ENCODE peak calls at places on chromosomes 4 and X, in four cellular contexts. One of them, this sample, is unnamed.

GRCh38 chrX:134933248-134933647 is 57.5 kb upstream of the SMIM10 start:
- DNase-seq in heart right ventricle: peak
- DNase-seq in stimulated activated CD8-positive, alpha-beta memory T cell treated with anti-CD3 and anti-CD28 coated beads, Interleukin-15, amount 100 ng/mL, for 24 hours: no peak
- DNase-seq in neural progenitor cell: no peak
- DNase-seq in this sample: no peak

GRCh38 chr4:3740256-3740655 is 25.9 kb upstream of the ADRA2C start:
- DNase-seq in heart right ventricle: no peak
- DNase-seq in stimulated activated CD8-positive, alpha-beta memory T cell treated with anti-CD3 and anti-CD28 coated beads, Interleukin-15, amount 100 ng/mL, for 24 hours: no peak
- DNase-seq in neural progenitor cell: no peak
- DNase-seq in this sample: no peak

GRCh38 chr4:184825394-184826314 is at the start of gene ACSL1:
- DNase-seq in heart right ventricle: peak
- DNase-seq in stimulated activated CD8-positive, alpha-beta memory T cell treated with anti-CD3 and anti-CD28 coated beads, Interleukin-15, amount 100 ng/mL, for 24 hours: peak
- DNase-seq in neural progenitor cell: peak
- DNase-seq in this sample: peak

GRCh38 chrX:12494400-12495138 is 296.6 kb upstream of the PRPS2 start:
- DNase-seq in heart right ventricle: no peak
- DNase-seq in stimulated activated CD8-positive, alpha-beta memory T cell treated with anti-CD3 and anti-CD28 coated beads, Interleukin-15, amount 100 ng/mL, for 24 hours: no peak
- DNase-seq in neural progenitor cell: no peak
- DNase-seq in this sample: no peak

GRCh38 chr4:8552581-8553205 is 27.5 kb upstream of the GPR78 start:
- DNase-seq in heart right ventricle: no peak
- DNase-seq in stimulated activated CD8-positive, alpha-beta memory T cell treated with anti-CD3 and anti-CD28 coated beads, Interleukin-15, amount 100 ng/mL, for 24 hours: no peak
- DNase-seq in neural progenitor cell: no peak
- DNase-seq in this sample: no peak

GRCh38 chr4:7660640-7661039 is 225.9 kb upstream of the PSAPL1 start:
- DNase-seq in heart right ventricle: no peak
- DNase-seq in stimulated activated CD8-positive, alpha-beta memory T cell treated with anti-CD3 and anti-CD28 coated beads, Interleukin-15, amount 100 ng/mL, for 24 hours: no peak
- DNase-seq in neural progenitor cell: no peak
- DNase-seq in this sample: no peak

GRCh38 chr4:125719987-125720386 is 405.2 kb downstream of the FAT4 start:
- DNase-seq in heart right ventricle: no peak
- DNase-seq in stimulated activated CD8-positive, alpha-beta memory T cell treated with anti-CD3 and anti-CD28 coated beads, Interleukin-15, amount 100 ng/mL, for 24 hours: no peak
- DNase-seq in neural progenitor cell: no peak
- DNase-seq in this sample: no peak

GRCh38 chr4:7171191-7171900 is 21.0 kb upstream of the SORCS2 start:
- DNase-seq in heart right ventricle: no peak
- DNase-seq in stimulated activated CD8-positive, alpha-beta memory T cell treated with anti-CD3 and anti-CD28 coated beads, Interleukin-15, amount 100 ng/mL, for 24 hours: no peak
- DNase-seq in neural progenitor cell: no peak
- DNase-seq in this sample: no peak

GRCh38 chr4:140151700-140152014 is 2.3 kb downstream of the MAML3 start:
- DNase-seq in heart right ventricle: peak
- DNase-seq in stimulated activated CD8-positive, alpha-beta memory T cell treated with anti-CD3 and anti-CD28 coated beads, Interleukin-15, amount 100 ng/mL, for 24 hours: no peak
- DNase-seq in neural progenitor cell: peak
- DNase-seq in this sample: peak

GRCh38 chrX:12973561-12974216 is 1.2 kb upstream of the TMSB4X start:
- DNase-seq in heart right ventricle: no peak
- DNase-seq in stimulated activated CD8-positive, alpha-beta memory T cell treated with anti-CD3 and anti-CD28 coated beads, Interleukin-15, amount 100 ng/mL, for 24 hours: no peak
- DNase-seq in neural progenitor cell: peak
- DNase-seq in this sample: no peak

GRCh38 chrX:122094611-122095010 is 1047.2 kb downstream of the GLUD2 start:
- DNase-seq in heart right ventricle: no peak
- DNase-seq in stimulated activated CD8-positive, alpha-beta memory T cell treated with anti-CD3 and anti-CD28 coated beads, Interleukin-15, amount 100 ng/mL, for 24 hours: no peak
- DNase-seq in neural progenitor cell: no peak
- DNase-seq in this sample: no peak

GRCh38 chrX:39212456-39212855 is 411.2 kb downstream of the MID1IP1 start:
- DNase-seq in heart right ventricle: no peak
- DNase-seq in stimulated activated CD8-positive, alpha-beta memory T cell treated with anti-CD3 and anti-CD28 coated beads, Interleukin-15, amount 100 ng/mL, for 24 hours: no peak
- DNase-seq in neural progenitor cell: no peak
- DNase-seq in this sample: no peak

GRCh38 chr4:125198916-125199315 is 115.8 kb upstream of the FAT4 start:
- DNase-seq in heart right ventricle: no peak
- DNase-seq in stimulated activated CD8-positive, alpha-beta memory T cell treated with anti-CD3 and anti-CD28 coated beads, Interleukin-15, amount 100 ng/mL, for 24 hours: no peak
- DNase-seq in neural progenitor cell: no peak
- DNase-seq in this sample: no peak

GRCh38 chr4:109444182-109444844 is 10.7 kb downstream of the SEC24B start:
- DNase-seq in heart right ventricle: no peak
- DNase-seq in stimulated activated CD8-positive, alpha-beta memory T cell treated with anti-CD3 and anti-CD28 coated beads, Interleukin-15, amount 100 ng/mL, for 24 hours: no peak
- DNase-seq in neural progenitor cell: no peak
- DNase-seq in this sample: no peak

GRCh38 chr4:168711197-168712120 is 214.6 kb downstream of the PALLD start:
- DNase-seq in heart right ventricle: no peak
- DNase-seq in stimulated activated CD8-positive, alpha-beta memory T cell treated with anti-CD3 and anti-CD28 coated beads, Interleukin-15, amount 100 ng/mL, for 24 hours: no peak
- DNase-seq in neural progenitor cell: no peak
- DNase-seq in this sample: no peak

GRCh38 chrX:63560601-63561218 is 209.6 kb upstream of the SPIN4 start:
- DNase-seq in heart right ventricle: peak
- DNase-seq in stimulated activated CD8-positive, alpha-beta memory T cell treated with anti-CD3 and anti-CD28 coated beads, Interleukin-15, amount 100 ng/mL, for 24 hours: peak
- DNase-seq in neural progenitor cell: peak
- DNase-seq in this sample: peak

GRCh38 chr4:84870398-84871163 is 95.9 kb downstream of the WDFY3 start:
- DNase-seq in heart right ventricle: no peak
- DNase-seq in stimulated activated CD8-positive, alpha-beta memory T cell treated with anti-CD3 and anti-CD28 coated beads, Interleukin-15, amount 100 ng/mL, for 24 hours: no peak
- DNase-seq in neural progenitor cell: peak
- DNase-seq in this sample: no peak

GRCh38 chr4:142474398-142475087 is 371.6 kb downstream of the INPP4B start:
- DNase-seq in heart right ventricle: no peak
- DNase-seq in stimulated activated CD8-positive, alpha-beta memory T cell treated with anti-CD3 and anti-CD28 coated beads, Interleukin-15, amount 100 ng/mL, for 24 hours: no peak
- DNase-seq in neural progenitor cell: no peak
- DNase-seq in this sample: no peak

GRCh38 chr4:56941403-56941802 is 33.7 kb downstream of the REST start:
- DNase-seq in heart right ventricle: no peak
- DNase-seq in stimulated activated CD8-positive, alpha-beta memory T cell treated with anti-CD3 and anti-CD28 coated beads, Interleukin-15, amount 100 ng/mL, for 24 hours: no peak
- DNase-seq in neural progenitor cell: no peak
- DNase-seq in this sample: no peak

GRCh38 chr4:82473621-82474164 is 43.3 kb downstream of the ENOPH1 start:
- DNase-seq in heart right ventricle: no peak
- DNase-seq in stimulated activated CD8-positive, alpha-beta memory T cell treated with anti-CD3 and anti-CD28 coated beads, Interleukin-15, amount 100 ng/mL, for 24 hours: no peak
- DNase-seq in neural progenitor cell: no peak
- DNase-seq in this sample: no peak

GRCh38 chrX:45479835-45480422 is 279.3 kb upstream of the DIPK2B start:
- DNase-seq in heart right ventricle: no peak
- DNase-seq in stimulated activated CD8-positive, alpha-beta memory T cell treated with anti-CD3 and anti-CD28 coated beads, Interleukin-15, amount 100 ng/mL, for 24 hours: no peak
- DNase-seq in neural progenitor cell: no peak
- DNase-seq in this sample: no peak

GRCh38 chr4:166836865-166837264 is 397.4 kb downstream of the SPOCK3 start:
- DNase-seq in heart right ventricle: no peak
- DNase-seq in stimulated activated CD8-positive, alpha-beta memory T cell treated with anti-CD3 and anti-CD28 coated beads, Interleukin-15, amount 100 ng/mL, for 24 hours: no peak
- DNase-seq in neural progenitor cell: no peak
- DNase-seq in this sample: no peak

GRCh38 chr4:84503495-84504437 is 4.7 kb upstream of the NKX6-1 start:
- DNase-seq in heart right ventricle: no peak
- DNase-seq in stimulated activated CD8-positive, alpha-beta memory T cell treated with anti-CD3 and anti-CD28 coated beads, Interleukin-15, amount 100 ng/mL, for 24 hours: no peak
- DNase-seq in neural progenitor cell: peak
- DNase-seq in this sample: no peak

GRCh38 chr4:78747328-78747946 is 28.7 kb upstream of the BMP2K start:
- DNase-seq in heart right ventricle: no peak
- DNase-seq in stimulated activated CD8-positive, alpha-beta memory T cell treated with anti-CD3 and anti-CD28 coated beads, Interleukin-15, amount 100 ng/mL, for 24 hours: no peak
- DNase-seq in neural progenitor cell: no peak
- DNase-seq in this sample: no peak

GRCh38 chrX:132858018-132858417 is 100.4 kb downstream of the HS6ST2 start:
- DNase-seq in heart right ventricle: no peak
- DNase-seq in stimulated activated CD8-positive, alpha-beta memory T cell treated with anti-CD3 and anti-CD28 coated beads, Interleukin-15, amount 100 ng/mL, for 24 hours: no peak
- DNase-seq in neural progenitor cell: no peak
- DNase-seq in this sample: no peak

GRCh38 chr4:156144961-156145360 is 191.3 kb upstream of the CTSO start:
- DNase-seq in heart right ventricle: no peak
- DNase-seq in stimulated activated CD8-positive, alpha-beta memory T cell treated with anti-CD3 and anti-CD28 coated beads, Interleukin-15, amount 100 ng/mL, for 24 hours: no peak
- DNase-seq in neural progenitor cell: peak
- DNase-seq in this sample: no peak

GRCh38 chr4:115515379-115516171 is 402.2 kb upstream of the NDST4 start:
- DNase-seq in heart right ventricle: no peak
- DNase-seq in stimulated activated CD8-positive, alpha-beta memory T cell treated with anti-CD3 and anti-CD28 coated beads, Interleukin-15, amount 100 ng/mL, for 24 hours: no peak
- DNase-seq in neural progenitor cell: no peak
- DNase-seq in this sample: no peak

GRCh38 chr4:4426511-4427477 is 39.9 kb downstream of the NSG1 start:
- DNase-seq in heart right ventricle: no peak
- DNase-seq in stimulated activated CD8-positive, alpha-beta memory T cell treated with anti-CD3 and anti-CD28 coated beads, Interleukin-15, amount 100 ng/mL, for 24 hours: no peak
- DNase-seq in neural progenitor cell: peak
- DNase-seq in this sample: no peak

GRCh38 chr4:56844817-56845580 is 23.5 kb upstream of the SPINK2 start:
- DNase-seq in heart right ventricle: no peak
- DNase-seq in stimulated activated CD8-positive, alpha-beta memory T cell treated with anti-CD3 and anti-CD28 coated beads, Interleukin-15, amount 100 ng/mL, for 24 hours: no peak
- DNase-seq in neural progenitor cell: peak
- DNase-seq in this sample: no peak

GRCh38 chr4:165493359-165493758 is 114.6 kb downstream of the CPE start:
- DNase-seq in heart right ventricle: peak
- DNase-seq in stimulated activated CD8-positive, alpha-beta memory T cell treated with anti-CD3 and anti-CD28 coated beads, Interleukin-15, amount 100 ng/mL, for 24 hours: peak
- DNase-seq in neural progenitor cell: peak
- DNase-seq in this sample: peak

GRCh38 chr4:74950200-74950599 is 17.3 kb downstream of the PARM1 start:
- DNase-seq in heart right ventricle: no peak
- DNase-seq in stimulated activated CD8-positive, alpha-beta memory T cell treated with anti-CD3 and anti-CD28 coated beads, Interleukin-15, amount 100 ng/mL, for 24 hours: no peak
- DNase-seq in neural progenitor cell: no peak
- DNase-seq in this sample: no peak

GRCh38 chr4:125985856-125986255 is 671.1 kb downstream of the FAT4 start:
- DNase-seq in heart right ventricle: no peak
- DNase-seq in stimulated activated CD8-positive, alpha-beta memory T cell treated with anti-CD3 and anti-CD28 coated beads, Interleukin-15, amount 100 ng/mL, for 24 hours: no peak
- DNase-seq in neural progenitor cell: no peak
- DNase-seq in this sample: no peak

GRCh38 chrX:152896450-152896849 is 1.4 kb upstream of the ZNF185 start:
- DNase-seq in heart right ventricle: no peak
- DNase-seq in stimulated activated CD8-positive, alpha-beta memory T cell treated with anti-CD3 and anti-CD28 coated beads, Interleukin-15, amount 100 ng/mL, for 24 hours: no peak
- DNase-seq in neural progenitor cell: no peak
- DNase-seq in this sample: no peak

GRCh38 chrX:49001521-49002090 is 458 bp downstream of the GRIPAP1 start:
- DNase-seq in heart right ventricle: no peak
- DNase-seq in stimulated activated CD8-positive, alpha-beta memory T cell treated with anti-CD3 and anti-CD28 coated beads, Interleukin-15, amount 100 ng/mL, for 24 hours: peak
- DNase-seq in neural progenitor cell: peak
- DNase-seq in this sample: no peak

GRCh38 chr4:182418054-182418734 is 175.0 kb downstream of the TENM3 start:
- DNase-seq in heart right ventricle: no peak
- DNase-seq in stimulated activated CD8-positive, alpha-beta memory T cell treated with anti-CD3 and anti-CD28 coated beads, Interleukin-15, amount 100 ng/mL, for 24 hours: no peak
- DNase-seq in neural progenitor cell: no peak
- DNase-seq in this sample: no peak

GRCh38 chrX:108309144-108309543 is 129.1 kb downstream of the COL4A6 start:
- DNase-seq in heart right ventricle: no peak
- DNase-seq in stimulated activated CD8-positive, alpha-beta memory T cell treated with anti-CD3 and anti-CD28 coated beads, Interleukin-15, amount 100 ng/mL, for 24 hours: no peak
- DNase-seq in neural progenitor cell: no peak
- DNase-seq in this sample: no peak

GRCh38 chr4:74039065-74039763 is 725 bp upstream of the CXCL3 start:
- DNase-seq in heart right ventricle: no peak
- DNase-seq in stimulated activated CD8-positive, alpha-beta memory T cell treated with anti-CD3 and anti-CD28 coated beads, Interleukin-15, amount 100 ng/mL, for 24 hours: no peak
- DNase-seq in neural progenitor cell: no peak
- DNase-seq in this sample: no peak